ENCODE peak calls at places on chromosomes 12 and 14, in six cellular contexts. L is hepatocyte, Q is left ventricle myocardium inferior, S is IMR-90, I is tibial nerve, G is right lobe of liver. W is an unnamed sample.

GRCh38 chr12:49882248-49882850 is 21.4 kb downstream of the FAIM2 start:
- DNase-seq in Q (no peak), S (no peak), L (no peak), G (no peak), I (no peak), W (no peak)

GRCh38 chr12:22527999-22528398 is 16.3 kb downstream of the C2CD5 start:
- DNase-seq in G (no peak), S (peak), I (no peak), Q (no peak), L (no peak), W (no peak)

GRCh38 chr12:7303230-7303629 is 642 bp upstream of the ACSM4 start:
- DNase-seq in G (no peak), I (no peak), Q (no peak), L (no peak), S (no peak), W (no peak)

GRCh38 chr12:127179199-127179598 is 1087.8 kb upstream of the TMEM132C start:
- DNase-seq in L (no peak), Q (no peak), G (no peak), I (peak), S (no peak), W (no peak)

GRCh38 chr12:88579572-88579940 is 715 bp downstream of the KITLG start:
- DNase-seq in I (peak), S (no peak), L (peak), G (peak), Q (peak), W (peak)

GRCh38 chr12:68613209-68613904 is 2.7 kb downstream of the RAP1B start:
- DNase-seq in L (peak), Q (no peak), I (no peak), G (no peak), S (no peak), W (no peak)

GRCh38 chr12:74514098-74514872 is 23.4 kb upstream of the ATXN7L3B start:
- DNase-seq in L (no peak), G (no peak), Q (no peak), S (no peak), I (no peak), W (no peak)

GRCh38 chr12:64466178-64466577 is 14.3 kb downstream of the TBK1 start:
- DNase-seq in S (no peak), Q (no peak), I (no peak), L (no peak), G (no peak), W (no peak)

GRCh38 chr12:108374596-108375320 is 35.6 kb upstream of the CMKLR1 start:
- DNase-seq in S (no peak), G (no peak), L (no peak), I (no peak), Q (no peak), W (no peak)

GRCh38 chr14:49492151-49492550 is 94.0 kb downstream of the RPS29 start:
- DNase-seq in S (no peak), Q (no peak), L (no peak), I (no peak), G (peak), W (no peak)

GRCh38 chr14:49497267-49497666 is 88.9 kb downstream of the RPS29 start:
- DNase-seq in Q (no peak), L (no peak), G (no peak), S (no peak), I (no peak), W (no peak)

DNA sequence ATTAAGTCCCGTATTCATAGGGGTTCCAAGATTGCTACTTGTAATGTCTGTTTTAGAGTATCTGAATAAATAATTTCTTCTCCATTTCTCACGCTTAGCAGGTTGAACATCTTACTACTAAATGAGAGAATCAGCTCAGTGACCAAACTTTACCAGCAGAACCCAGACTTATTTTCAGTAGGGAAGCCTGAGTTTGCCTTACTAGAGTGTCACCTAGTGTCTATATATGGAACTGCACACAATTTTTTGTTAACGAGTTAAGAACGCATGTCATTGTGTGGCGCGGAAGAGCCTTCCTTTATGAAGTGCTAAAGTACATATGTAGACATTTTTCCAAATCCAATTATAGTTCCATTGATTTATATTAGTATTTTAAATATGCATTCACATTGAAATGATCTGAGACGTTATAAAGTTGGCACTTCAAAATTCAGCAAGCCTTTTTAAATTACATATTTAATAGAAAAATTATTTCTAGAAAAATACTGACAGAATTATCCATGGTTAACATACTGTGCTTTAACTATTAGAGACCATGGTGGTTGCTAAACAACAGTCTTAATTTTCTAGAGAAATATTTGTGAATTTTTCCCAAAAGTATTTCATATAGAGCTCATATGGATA is 88.3 kb downstream of the RPS29 start:
- DNase-seq in Q (no peak), G (no peak), I (peak), S (peak), L (peak), W (peak)
- TF ChIP-seq CTCF in Q (peak), G (peak), I (peak), S (peak), L (peak), W (peak)

DNA sequence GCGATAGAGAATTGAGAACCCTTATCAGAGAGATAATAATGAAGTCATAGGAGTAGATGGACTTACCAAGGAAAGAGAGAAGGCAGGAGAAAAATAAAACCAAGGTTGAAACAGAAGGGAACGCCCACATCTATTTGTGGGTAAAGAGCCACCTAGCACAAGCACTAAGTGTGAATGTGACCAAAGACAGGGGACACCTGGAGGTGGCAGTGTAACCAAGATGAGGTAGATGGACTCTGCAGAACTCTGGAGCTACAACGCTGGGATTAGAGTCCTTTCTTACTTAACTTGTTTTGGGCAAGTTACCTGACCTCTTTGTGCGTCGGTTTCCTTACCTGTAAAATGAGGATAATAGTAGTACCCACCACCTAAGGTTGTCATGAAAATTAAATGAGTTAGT is 101.9 kb downstream of the SLC5A8 start:
- DNase-seq in G (no peak), L (no peak), I (no peak), Q (no peak), S (no peak), W (no peak)
- TF ChIP-seq CTCF in G (no peak), L (no peak), I (no peak), Q (no peak), S (no peak), W (no peak)

DNA sequence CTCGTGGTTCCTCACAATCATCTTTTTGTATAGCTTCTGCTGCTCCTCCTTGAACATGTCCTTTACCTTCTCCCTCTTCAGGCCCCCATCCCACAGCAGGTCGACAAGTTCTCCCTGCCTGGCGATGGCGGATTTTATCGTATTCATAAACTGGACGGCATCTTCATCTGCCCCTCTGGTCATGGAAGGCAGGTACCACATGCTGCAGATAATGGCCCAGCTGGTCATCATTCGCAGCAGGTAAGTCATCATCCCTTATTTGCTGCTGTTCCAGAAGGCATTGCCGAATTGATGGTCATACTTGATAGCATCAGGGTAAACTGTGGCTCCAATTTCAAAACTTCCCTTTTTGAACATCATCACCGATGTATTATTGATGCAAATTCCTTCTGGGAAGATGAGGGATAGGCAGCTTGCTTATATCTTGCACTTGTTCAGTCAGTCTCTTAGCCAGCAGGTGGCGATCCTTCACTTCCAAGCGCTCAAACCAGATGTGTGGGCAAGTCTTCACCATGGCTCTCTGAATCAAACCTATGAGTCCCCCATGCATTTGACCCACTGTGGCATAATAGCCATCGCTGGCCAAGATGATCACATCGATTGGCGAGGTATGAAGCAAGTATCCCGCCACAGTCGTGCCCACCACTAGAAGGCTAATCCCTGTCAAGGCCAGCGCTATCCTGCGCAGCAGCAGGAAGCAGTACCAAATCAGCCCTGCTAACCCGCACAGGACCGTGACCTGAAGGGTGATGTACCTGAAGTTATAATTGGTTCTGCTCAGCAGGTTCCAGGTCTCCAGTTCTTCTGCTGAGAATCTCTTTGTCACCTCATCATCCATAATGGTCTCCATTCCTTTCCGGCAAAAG is 381.5 kb upstream of the STXBP6 start:
- DNase-seq in I (peak), S (no peak), G (peak), L (peak), Q (no peak), W (peak)
- TF ChIP-seq CTCF in I (no peak), S (no peak), G (peak), L (peak), Q (no peak), W (peak)

DNA sequence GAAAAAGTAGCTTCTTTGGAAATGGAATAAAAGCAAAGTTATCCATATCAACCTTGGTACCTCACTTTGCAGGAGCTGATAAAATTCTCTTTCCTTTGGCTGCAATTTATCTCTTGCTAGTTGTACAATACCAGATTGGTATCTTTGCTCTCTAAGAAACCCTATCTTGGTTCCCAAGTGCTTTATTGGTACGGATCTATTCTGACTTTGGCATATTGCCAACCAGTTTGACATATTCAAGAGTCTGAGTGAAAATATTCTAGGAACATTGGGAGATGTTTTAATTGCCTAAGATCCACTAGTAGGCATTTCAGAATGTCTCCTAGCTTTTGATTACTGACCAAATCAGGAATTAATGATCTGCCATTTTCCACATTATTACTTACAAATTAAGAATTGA is 167.2 kb upstream of the ATP2B1 start:
- DNase-seq in Q (no peak), I (no peak), S (no peak), L (no peak), G (no peak), W (no peak)
- TF ChIP-seq CTCF in Q (no peak), I (no peak), S (no peak), L (no peak), G (no peak), W (no peak)

GRCh38 chr14:32366256-32366655 is 37.2 kb downstream of the AKAP6 start:
- DNase-seq in G (no peak), L (peak), S (no peak), Q (no peak), I (no peak), W (peak)
- TF ChIP-seq CTCF in G (peak), L (peak), S (peak), Q (peak), I (no peak), W (peak)

GRCh38 chr14:33219957-33220356 is 281.3 kb downstream of the NPAS3 start:
- DNase-seq in S (no peak), I (no peak), G (no peak), Q (no peak), L (no peak), W (no peak)

DNA sequence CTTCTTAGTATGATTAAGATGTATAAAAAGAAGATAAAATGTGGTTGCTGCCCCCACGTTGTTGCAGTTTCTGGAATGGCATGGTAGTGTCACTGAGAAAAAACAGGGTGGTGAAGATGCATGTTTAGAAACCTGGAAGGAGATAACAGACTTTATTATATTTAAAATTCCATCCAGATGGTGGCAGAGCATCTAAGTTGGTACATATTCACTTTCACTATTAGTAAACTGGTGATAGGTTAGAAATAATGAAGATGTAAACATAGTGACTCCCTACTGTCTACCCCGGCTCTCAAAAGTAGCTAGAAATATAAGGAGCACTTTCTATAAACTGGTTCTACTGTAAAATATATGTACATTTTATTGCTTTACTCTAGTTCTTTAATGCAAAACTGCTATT is 279.4 kb downstream of the NPAS3 start:
- DNase-seq in I (no peak), S (no peak), G (no peak), L (no peak), Q (no peak), W (no peak)
- TF ChIP-seq CTCF in I (no peak), S (no peak), G (no peak), L (peak), Q (peak), W (no peak)

GRCh38 chr12:93578221-93578620 is 5.7 kb downstream of the SOCS2 start:
- DNase-seq in L (no peak), I (no peak), Q (no peak), G (no peak), S (no peak), W (no peak)

GRCh38 chr12:93581370-93581769 is 8.9 kb downstream of the SOCS2 start:
- DNase-seq in I (no peak), Q (no peak), G (no peak), L (no peak), S (no peak), W (no peak)

GRCh38 chr12:93573552-93574223 is 1.2 kb downstream of the SOCS2 start:
- DNase-seq in Q (no peak), G (no peak), L (peak), S (peak), I (no peak), W (peak)

GRCh38 chr12:93580682-93581081 is 8.2 kb downstream of the SOCS2 start:
- DNase-seq in Q (no peak), G (no peak), S (no peak), I (no peak), L (no peak), W (no peak)

GRCh38 chr12:93577222-93577621 is 4.7 kb downstream of the SOCS2 start:
- DNase-seq in Q (no peak), I (no peak), S (no peak), G (no peak), L (no peak), W (no peak)
- TF ChIP-seq CTCF in Q (no peak), I (no peak), S (no peak), G (no peak), L (no peak), W (no peak)

GRCh38 chr12:31702047-31702446 is 26.8 kb downstream of the AMN1 start:
- DNase-seq in L (peak), S (peak), Q (no peak), I (no peak), G (no peak), W (no peak)
- TF ChIP-seq CTCF in L (peak), S (no peak), Q (peak), I (no peak), G (peak), W (no peak)

GRCh38 chr14:78790262-78790661 is 620.1 kb downstream of the NRXN3 start:
- DNase-seq in G (no peak), S (no peak), L (no peak), I (no peak), Q (no peak), W (no peak)
- TF ChIP-seq CTCF in G (no peak), S (no peak), L (peak), I (no peak), Q (no peak), W (no peak)

W was measured in nephron progenitor cell.